ENCODE peak calls at places on chromosomes 13 and 19, in four cellular contexts. L, I, A and F are unnamed samples.

GRCh38 chr13:106133025-106133424 is 402.4 kb downstream of the EFNB2 start:
- DNase-seq in L (peak; percentile 51), I (no peak), A (no peak), F (peak; percentile 87)

GRCh38 chr19:49342291-49342721 is 7.1 kb downstream of the CD37 start:
- DNase-seq in L (no peak), I (no peak), A (no peak), F (no peak)

GRCh38 chr19:21559444-21559843 is 54.0 kb downstream of the ZNF429 start:
- DNase-seq in L (no peak), I (no peak), A (no peak), F (no peak)

GRCh38 chr13:29905845-29906244 is 55.4 kb upstream of the UBL3 start:
- DNase-seq in L (peak; percentile 55), I (no peak), A (peak; percentile 56), F (no peak)

GRCh38 chr19:50204081-50204428 is 633 bp downstream of the MYH14 start:
- DNase-seq in L (no peak), I (no peak), A (no peak), F (no peak)

GRCh38 chr19:8682472-8682871 is 16.1 kb downstream of the ACTL9 start:
- DNase-seq in L (no peak), I (no peak), A (no peak), F (no peak)

GRCh38 chr13:113771709-113772331 is 12.8 kb downstream of the TMEM255B start:
- DNase-seq in L (no peak), I (no peak), A (no peak), F (peak; percentile 47)

GRCh38 chr13:98405690-98406344 is 171.1 kb downstream of the STK24 start:
- DNase-seq in L (no peak), I (no peak), A (no peak), F (no peak)

GRCh38 chr19:4139614-4140236 is 13.7 kb upstream of the CREB3L3 start:
- DNase-seq in L (peak; percentile 55), I (peak; percentile 59), A (peak; percentile 74), F (no peak)

GRCh38 chr13:98484289-98485219 is 92.4 kb downstream of the STK24 start:
- DNase-seq in L (peak; percentile 90), I (peak; percentile 94), A (peak; percentile 93), F (peak; percentile 96)

GRCh38 chr19:35076657-35077056 is 35.1 kb downstream of the HPN start:
- DNase-seq in L (no peak), I (no peak), A (no peak), F (no peak)

GRCh38 chr13:90640976-90641375 is 706.5 kb upstream of the MIR17HG start:
- DNase-seq in L (peak; percentile 28), I (no peak), A (no peak), F (no peak)

GRCh38 chr13:58919551-58919950 is 1244.2 kb downstream of the DIAPH3 start:
- DNase-seq in L (no peak), I (no peak), A (no peak), F (no peak)

GRCh38 chr13:27794921-27795717 is 2.8 kb downstream of the GSX1 start:
- DNase-seq in L (no peak), I (no peak), A (no peak), F (no peak)

GRCh38 chr13:101523732-101524131 is 71.3 kb downstream of the ITGBL1 start:
- DNase-seq in L (peak; percentile 70), I (no peak), A (no peak), F (peak; percentile 93)

GRCh38 chr19:16660763-16661479 is at the start of gene TMEM38A:
- DNase-seq in L (no peak), I (peak; percentile 63), A (peak; percentile 50), F (no peak)

GRCh38 chr19:7534531-7534980 is 961 bp upstream of the PNPLA6 start:
- DNase-seq in L (peak; percentile 82), I (peak; percentile 66), A (peak; percentile 57), F (peak; percentile 93)

GRCh38 chr19:5865772-5866171 is 4.6 kb downstream of the FUT5 start:
- DNase-seq in L (no peak), I (no peak), A (no peak), F (no peak)

GRCh38 chr19:13169769-13170168 is 19.6 kb downstream of the IER2 start:
- DNase-seq in L (peak; percentile 43), I (no peak), A (peak; percentile 52), F (peak; percentile 72)

GRCh38 chr13:41352935-41353801 is 42.1 kb downstream of the NAA16 start:
- DNase-seq in L (peak; percentile 72), I (peak; percentile 28), A (no peak), F (peak; percentile 70)

GRCh38 chr19:47820410-47820809 is 1.3 kb upstream of the CRX start:
- DNase-seq in L (no peak), I (no peak), A (no peak), F (no peak)

GRCh38 chr13:99916366-99917103 is 55.0 kb downstream of the ZIC5 start:
- DNase-seq in L (peak; percentile 79), I (peak; percentile 55), A (peak; percentile 34), F (peak; percentile 51)

GRCh38 chr13:99320693-99321481 is 13.7 kb upstream of the GPR183 start:
- DNase-seq in L (peak; percentile 90), I (no peak), A (no peak), F (peak; percentile 67)

GRCh38 chr13:40158218-40158617 is 502.8 kb downstream of the COG6 start:
- DNase-seq in L (peak; percentile 64), I (no peak), A (peak; percentile 44), F (peak; percentile 39)

GRCh38 chr13:21668665-21669599 is 1.9 kb upstream of the FGF9 start:
- DNase-seq in L (peak; percentile 21), I (peak; percentile 57), A (peak; percentile 25), F (peak; percentile 27)

GRCh38 chr13:21671793-21672680 is 1.2 kb downstream of the FGF9 start:
- DNase-seq in L (no peak), I (peak; percentile 16), A (no peak), F (no peak)

GRCh38 chr13:21672811-21673591 is 2.1 kb downstream of the FGF9 start:
- DNase-seq in L (no peak), I (peak; percentile 15), A (no peak), F (no peak)

GRCh38 chr13:21670883-21671792 is at the start of gene FGF9:
- DNase-seq in L (peak; percentile 65), I (peak; percentile 92), A (peak; percentile 80), F (peak; percentile 90)

DNA sequence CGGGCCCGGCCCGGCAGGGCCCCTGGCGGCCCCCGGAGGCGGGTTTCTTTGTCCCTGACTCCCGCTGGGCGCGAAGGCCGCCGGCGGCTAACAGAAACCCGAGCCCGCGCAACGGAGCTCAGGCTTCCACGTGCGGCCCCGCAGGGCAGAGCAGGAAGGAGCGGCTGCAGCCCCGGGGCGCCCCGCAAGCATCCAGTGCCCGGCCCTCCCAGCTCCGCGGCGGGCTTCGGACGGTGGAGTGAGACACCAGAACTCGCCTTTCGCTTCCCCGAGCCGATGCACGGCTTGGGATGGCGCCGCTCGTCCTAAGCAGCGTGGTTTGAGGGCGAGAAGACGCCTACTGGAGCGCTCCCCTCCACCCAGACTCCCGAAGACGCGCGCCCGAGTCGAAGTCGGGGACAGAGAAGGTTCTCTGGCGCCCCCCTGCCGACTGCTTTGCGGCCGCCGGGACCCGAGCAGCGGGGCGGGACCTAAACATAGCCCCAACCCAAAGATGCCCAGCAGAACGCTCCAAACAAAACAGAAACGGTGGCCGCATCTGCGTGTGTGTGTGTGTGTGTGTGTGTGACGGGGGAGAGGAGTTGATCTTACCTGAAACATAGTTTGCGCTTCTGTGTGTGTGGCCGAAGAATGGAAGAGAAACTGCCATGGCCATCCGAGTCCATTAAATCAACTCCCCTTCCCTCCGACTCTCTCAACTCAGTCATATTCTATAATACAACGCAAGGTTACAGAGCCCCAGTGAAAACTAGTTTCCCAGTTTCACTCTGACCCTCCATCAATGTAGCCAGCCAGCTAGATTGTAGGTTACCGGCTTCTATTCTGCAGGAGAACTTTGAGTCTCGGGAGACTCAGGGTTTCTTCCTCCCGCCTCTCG is 629 bp upstream of the FGF9 start:
- DNase-seq in L (peak; percentile 42), I (peak; percentile 83), A (peak; percentile 46), F (peak; percentile 67)
- TF ChIP-seq CTCF in L (peak; percentile 8), I (peak; percentile 21), A (no peak), F (peak; percentile 22)

GRCh38 chr13:76668141-76668540 is 218.1 kb downstream of the KCTD12 start:
- DNase-seq in L (no peak), I (no peak), A (no peak), F (no peak)

GRCh38 chr13:76663941-76664340 is 222.3 kb downstream of the KCTD12 start:
- DNase-seq in L (peak; percentile 76), I (no peak), A (no peak), F (peak; percentile 50)

GRCh38 chr13:76672422-76672821 is 213.8 kb downstream of the KCTD12 start:
- DNase-seq in L (peak; percentile 90), I (no peak), A (no peak), F (peak; percentile 36)

GRCh38 chr13:76668716-76669115 is 217.5 kb downstream of the KCTD12 start:
- DNase-seq in L (no peak), I (no peak), A (no peak), F (no peak)

GRCh38 chr13:76667551-76667950 is 218.7 kb downstream of the KCTD12 start:
- DNase-seq in L (peak; percentile 92), I (no peak), A (no peak), F (peak; percentile 50)
- TF ChIP-seq CTCF in L (peak; percentile 61), I (peak; percentile 56), A (no peak), F (peak; percentile 41)

GRCh38 chr19:45554481-45554880 is 30.1 kb downstream of the OPA3 start:
- DNase-seq in L (no peak), I (no peak), A (no peak), F (no peak)

GRCh38 chr19:45560686-45561085 is 23.9 kb downstream of the OPA3 start:
- DNase-seq in L (no peak), I (peak; percentile 33), A (no peak), F (no peak)

GRCh38 chr19:45560038-45560437 is 24.6 kb downstream of the OPA3 start:
- DNase-seq in L (no peak), I (no peak), A (no peak), F (no peak)

GRCh38 chr19:45556835-45557234 is 27.8 kb downstream of the OPA3 start:
- DNase-seq in L (no peak), I (no peak), A (no peak), F (no peak)

DNA sequence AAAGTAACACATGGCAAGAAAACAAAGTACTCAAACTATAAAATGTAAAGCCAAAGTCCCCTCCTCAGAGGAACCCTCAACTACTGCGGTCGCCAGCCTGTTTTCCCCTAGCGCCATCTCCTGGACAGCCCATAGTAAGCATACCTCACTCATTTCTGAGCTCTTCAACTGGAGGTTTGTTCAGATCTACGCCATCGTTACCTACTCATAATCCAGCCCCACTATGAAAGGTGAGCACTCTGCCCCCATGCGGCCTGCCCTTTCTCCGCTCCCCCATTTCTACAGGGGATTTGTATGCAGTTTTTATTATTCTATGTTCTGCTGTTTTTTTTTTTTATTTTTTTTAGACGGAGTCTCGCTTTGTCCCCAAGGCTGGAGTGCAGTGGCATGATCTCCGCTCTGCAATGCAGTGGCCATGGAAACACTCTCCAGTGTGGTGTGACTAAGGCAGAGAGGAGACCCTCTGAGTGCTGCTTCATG is 26.2 kb downstream of the OPA3 start:
- DNase-seq in L (peak; percentile 43), I (peak; percentile 75), A (peak; percentile 55), F (no peak)
- TF ChIP-seq CTCF in L (peak; percentile 75), I (peak; percentile 76), A (peak; percentile 51), F (peak; percentile 63)

GRCh38 chr19:28468701-28469459 is 744.1 kb downstream of the UQCRFS1 start:
- DNase-seq in L (peak; percentile 84), I (no peak), A (peak; percentile 45), F (peak; percentile 34)
- TF ChIP-seq CTCF in L (no peak), I (no peak), A (no peak), F (no peak)

GRCh38 chr13:33817513-33817842 is 471 bp upstream of the RFC3 start:
- DNase-seq in L (no peak), I (no peak), A (no peak), F (no peak)

GRCh38 chr13:33815011-33815550 is 2.9 kb upstream of the RFC3 start:
- DNase-seq in L (no peak), I (no peak), A (no peak), F (no peak)

GRCh38 chr13:33816912-33817311 is 1.0 kb upstream of the RFC3 start:
- DNase-seq in L (no peak), I (no peak), A (no peak), F (no peak)

GRCh38 chr13:33817843-33818661 is at the start of gene RFC3:
- DNase-seq in L (peak; percentile 95), I (peak; percentile 95), A (peak; percentile 91), F (peak; percentile 94)
- TF ChIP-seq CTCF in L (no peak), I (no peak), A (no peak), F (no peak)